ENCODE peak calls at places on chromosomes 11 and 22, in five cellular contexts. P is foreskin keratinocyte; Z is lung; T is activated CD8-positive, alpha-beta T cell treated with anti-CD3 and anti-CD28 coated beads for 36 hours; C is dorsolateral prefrontal cortex. L is an unnamed sample.

GRCh38 chr11:96278039-96278897 is 64.7 kb downstream of the MAML2 start:
- DNase-seq in C (no peak), P (no peak), T (no peak), Z (no peak), L (no peak)

GRCh38 chr22:50671641-50672040 is 982 bp upstream of the SHANK3 start:
- DNase-seq in C (no peak), P (no peak), T (peak), Z (no peak), L (no peak)

GRCh38 chr11:44625759-44626523 is 60.5 kb downstream of the CD82 start:
- DNase-seq in Z (peak), T (no peak), P (no peak), C (peak), L (peak)

GRCh38 chr11:2580444-2581050 is 119.2 kb downstream of the KCNQ1OT1 start:
- DNase-seq in Z (no peak), C (peak), T (no peak), P (no peak), L (no peak)

GRCh38 chr11:19739872-19740271 is 27.2 kb downstream of the NAV2 start:
- DNase-seq in Z (no peak), P (no peak), T (no peak), C (no peak), L (no peak)

GRCh38 chr22:28766628-28767027 is 5.9 kb upstream of the CCDC117 start:
- DNase-seq in C (no peak), Z (no peak), P (no peak), T (no peak), L (no peak)

GRCh38 chr11:111512296-111513239 is at the start of gene BTG4:
- DNase-seq in T (peak), C (no peak), P (no peak), Z (no peak), L (no peak)

GRCh38 chr11:116294630-116295029 is 478.2 kb downstream of the BUD13 start:
- DNase-seq in T (no peak), Z (no peak), C (no peak), P (peak), L (no peak)

GRCh38 chr11:59097113-59097708 is 9.8 kb upstream of the FAM111B start:
- DNase-seq in T (peak), C (no peak), P (no peak), Z (peak), L (peak)

GRCh38 chr11:44970293-44970692 is 19.6 kb upstream of the TP53I11 start:
- DNase-seq in P (no peak), Z (no peak), T (no peak), C (no peak), L (no peak)

GRCh38 chr11:75667831-75668507 is 869 bp downstream of the MAP6 start:
- DNase-seq in C (peak), T (peak), Z (no peak), P (no peak), L (peak)

GRCh38 chr22:20354238-20354975 is 34.5 kb upstream of the DGCR6L start:
- DNase-seq in T (no peak), Z (no peak), P (no peak), C (no peak), L (no peak)

GRCh38 chr11:119486691-119487259 is 63.8 kb upstream of the THY1 start:
- DNase-seq in T (no peak), C (no peak), P (no peak), Z (no peak), L (no peak)

GRCh38 chr11:85822814-85823213 is 11.9 kb upstream of the SYTL2 start:
- DNase-seq in T (no peak), P (no peak), Z (no peak), C (no peak), L (no peak)

GRCh38 chr11:12137938-12138731 is 27.7 kb downstream of the MICAL2 start:
- DNase-seq in T (no peak), Z (no peak), P (no peak), C (peak), L (no peak)

GRCh38 chr11:69001301-69002081 is 11.6 kb downstream of the MRGPRF start:
- DNase-seq in C (peak), P (no peak), Z (no peak), T (no peak), L (no peak)

GRCh38 chr22:35219012-35219411 is 38.3 kb upstream of the HMGXB4 start:
- DNase-seq in Z (no peak), T (no peak), C (no peak), P (peak), L (no peak)

GRCh38 chr11:21927628-21928027 is 265.3 kb upstream of the ANO5 start:
- DNase-seq in T (no peak), C (no peak), P (no peak), Z (no peak), L (no peak)

GRCh38 chr11:45620243-45620642 is 45.2 kb downstream of the CHST1 start:
- DNase-seq in T (no peak), P (no peak), C (no peak), Z (no peak), L (no peak)

GRCh38 chr11:119478711-119479285 is 55.8 kb upstream of the THY1 start:
- DNase-seq in Z (no peak), C (no peak), P (no peak), T (no peak), L (peak)

GRCh38 chr11:80096736-80097135 is 655.9 kb upstream of the TENM4 start:
- DNase-seq in C (no peak), T (no peak), Z (no peak), P (peak), L (no peak)

GRCh38 chr11:1736447-1736992 is 13.9 kb downstream of the IFITM10 start:
- DNase-seq in C (no peak), P (no peak), Z (no peak), T (no peak), L (no peak)

GRCh38 chr22:31341386-31342088 is 4.6 kb downstream of the PATZ1 start:
- DNase-seq in C (no peak), P (no peak), Z (no peak), T (no peak), L (no peak)

GRCh38 chr11:77202941-77203900 is 75.2 kb downstream of the MYO7A start:
- DNase-seq in T (no peak), C (peak), P (no peak), Z (no peak), L (no peak)

GRCh38 chr11:112227002-112227401 is 774 bp downstream of the PTS start:
- DNase-seq in T (no peak), P (peak), Z (no peak), C (no peak), L (no peak)